ENCODE peak calls at places on chromosome 5, in seven cellular contexts. P, V, G, B, S, W and O are unnamed samples.

GRCh38 chr5:66558562-66558961 is 37.6 kb upstream of the MAST4 start:
- DNase-seq in B (no peak), P (no peak), S (no peak), V (no peak), W (no peak), G (no peak), O (no peak)

GRCh38 chr5:149125386-149125891 is 15.9 kb upstream of the ABLIM3 start:
- DNase-seq in P (peak; percentile 18), B (no peak), W (no peak), G (peak; percentile 76), V (no peak), S (peak; percentile 82), O (no peak)

GRCh38 chr5:2281446-2281845 is 398.7 kb upstream of the IRX4 start:
- DNase-seq in V (no peak), G (no peak), B (no peak), W (no peak), S (no peak), P (no peak), O (no peak)

GRCh38 chr5:15943487-15943886 is 236.1 kb downstream of the MARCHF11 start:
- DNase-seq in P (peak; percentile 75), W (no peak), B (no peak), V (no peak), G (no peak), S (no peak), O (no peak)

GRCh38 chr5:154782812-154783592 is 27.8 kb downstream of the LARP1 start:
- DNase-seq in S (no peak), B (no peak), G (no peak), V (no peak), P (no peak), W (no peak), O (no peak)

GRCh38 chr5:1432296-1432695 is 12.9 kb downstream of the SLC6A3 start:
- DNase-seq in V (no peak), S (no peak), W (no peak), B (no peak), P (no peak), G (no peak), O (no peak)

GRCh38 chr5:139138790-139139189 is 59.4 kb downstream of the SIL1 start:
- DNase-seq in P (peak; percentile 56), B (no peak), G (peak; percentile 33), S (no peak), V (peak; percentile 54), W (no peak), O (peak; percentile 33)

GRCh38 chr5:90337449-90338052 is 72.0 kb downstream of the CETN3 start:
- DNase-seq in V (no peak), B (no peak), W (no peak), P (no peak), G (no peak), S (no peak), O (no peak)

GRCh38 chr5:38796000-38796738 is 49.6 kb upstream of the OSMR start:
- DNase-seq in V (peak; percentile 67), W (no peak), P (peak; percentile 69), B (no peak), G (no peak), S (peak; percentile 31), O (peak; percentile 70)

GRCh38 chr5:104444656-104445055 is 882.1 kb upstream of the NUDT12 start:
- DNase-seq in B (no peak), S (no peak), G (no peak), V (no peak), W (no peak), P (no peak), O (no peak)

GRCh38 chr5:151196556-151197290 is 27.2 kb downstream of the CCDC69 start:
- DNase-seq in G (no peak), P (no peak), B (no peak), W (no peak), S (no peak), V (no peak), O (no peak)

GRCh38 chr5:116841734-116842133 is 267.1 kb upstream of the SEMA6A start:
- DNase-seq in G (no peak), V (no peak), S (no peak), P (no peak), B (no peak), W (no peak), O (no peak)

GRCh38 chr5:135829681-135830383 is 4.6 kb upstream of the SLC25A48 start:
- DNase-seq in G (peak; percentile 75), V (peak; percentile 78), S (peak; percentile 77), B (peak; percentile 30), P (peak; percentile 31), W (no peak), O (peak; percentile 57)